ENCODE peak calls at places on chromosomes 4 and X, in four cellular contexts. L is KG1; D is activated T-cell treated with anti-CD3 and anti-CD28 coated beads, Interleukin-2, amount 50 U/mL, for 72 hours; T is HCEC 1CT. K is an unnamed sample.

GRCh38 chr4:78938868-78939666 is at the start of gene PAQR3:
- DNase-seq in L (peak; percentile 66), D (peak; percentile 92), T (peak; percentile 72), K (peak; percentile 70)

GRCh38 chr4:74005528-74005927 is 7.1 kb upstream of the CXCL5 start:
- DNase-seq in L (no peak), D (no peak), T (peak; percentile 19), K (no peak)

GRCh38 chr4:183639291-183639690 is 19.7 kb downstream of the RWDD4 start:
- DNase-seq in L (no peak), D (no peak), T (no peak), K (no peak)

GRCh38 chrX:154431321-154431720 is 2.8 kb downstream of the ATP6AP1 start:
- DNase-seq in L (no peak), D (no peak), T (no peak), K (peak; percentile 60)

GRCh38 chrX:40154853-40155616 is 57.3 kb upstream of the BCOR start:
- DNase-seq in L (no peak), D (no peak), T (peak; percentile 55), K (peak; percentile 89)

GRCh38 chr4:8272472-8273428 is 3.2 kb downstream of the HTRA3 start:
- DNase-seq in L (no peak), D (no peak), T (no peak), K (no peak)

GRCh38 chrX:68571292-68572256 is 72.7 kb downstream of the YIPF6 start:
- DNase-seq in L (no peak), D (peak; percentile 18), T (peak; percentile 78), K (peak; percentile 76)

GRCh38 chrX:151870603-151871002 is 42.1 kb upstream of the MAGEA4 start:
- DNase-seq in L (no peak), D (no peak), T (peak; percentile 63), K (no peak)

GRCh38 chr4:81019016-81019415 is 11.5 kb upstream of the BMP3 start:
- DNase-seq in L (no peak), D (no peak), T (no peak), K (no peak)

GRCh38 chrX:70656304-70656703 is 211.7 kb downstream of the DLG3 start:
- DNase-seq in L (no peak), D (no peak), T (no peak), K (peak; percentile 10)

GRCh38 chr4:40555176-40555900 is 74.3 kb downstream of the RBM47 start:
- DNase-seq in L (no peak), D (no peak), T (no peak), K (peak; percentile 18)

GRCh38 chr4:179586460-179586859 is 2144.2 kb upstream of the AGA start:
- DNase-seq in L (no peak), D (no peak), T (no peak), K (no peak)

GRCh38 chrX:115047181-115047580 is 29.8 kb upstream of the IL13RA2 start:
- DNase-seq in L (no peak), D (no peak), T (peak; percentile 67), K (no peak)

GRCh38 chrX:123736333-123736921 is 3.6 kb upstream of the THOC2 start:
- DNase-seq in L (no peak), D (no peak), T (peak; percentile 76), K (no peak)

GRCh38 chrX:69038826-69039225 is 126.4 kb downstream of the PJA1 start:
- DNase-seq in L (no peak), D (no peak), T (no peak), K (no peak)

GRCh38 chr4:107757860-107758476 is 37.9 kb upstream of the PAPSS1 start:
- DNase-seq in L (no peak), D (no peak), T (peak; percentile 5), K (peak; percentile 41)

K was measured in MV-4-11.